ENCODE peak calls at places on chromosomes 12 and 14, in six cellular contexts. E is GM23338, C is HepG2, M is SK-N-SH, B is A549, I is HCT116. K is an unnamed sample.

GRCh38 chr12:2580821-2581220 is 213.9 kb upstream of the FKBP4 start:
- DNase-seq in E (no peak), C (no peak), M (no peak), B (no peak), I (no peak), K (no peak)

GRCh38 chr12:76586764-76587395 is 27.3 kb upstream of the OSBPL8 start:
- DNase-seq in E (peak), C (peak), M (peak), B (no peak), I (peak), K (peak)

GRCh38 chr14:24274101-24274543 is 2.7 kb upstream of the RABGGTA start:
- DNase-seq in E (peak), C (no peak), M (no peak), B (no peak), I (no peak), K (no peak)

GRCh38 chr12:15550778-15551177 is 228.5 kb downstream of the PTPRO start:
- DNase-seq in E (no peak), C (no peak), M (no peak), B (no peak), I (no peak), K (no peak)

GRCh38 chr14:104425171-104425681 is 154.3 kb upstream of the C14orf180 start:
- DNase-seq in E (no peak), C (no peak), M (peak), B (no peak), I (no peak), K (no peak)

GRCh38 chr14:105426416-105427130 is 6.9 kb downstream of the MTA1 start:
- DNase-seq in E (no peak), C (no peak), M (no peak), B (no peak), I (no peak), K (no peak)

GRCh38 chr14:19918553-19919264 is 1.7 kb upstream of the OR4K5 start:
- DNase-seq in E (no peak), C (peak), M (no peak), B (no peak), I (no peak), K (no peak)

GRCh38 chr12:68350753-68351152 is 18.6 kb upstream of the MDM1 start:
- DNase-seq in E (no peak), C (no peak), M (no peak), B (no peak), I (no peak), K (no peak)

GRCh38 chr12:131799828-131800593 is 28.2 kb upstream of the MMP17 start:
- DNase-seq in E (no peak), C (no peak), M (no peak), B (no peak), I (no peak), K (no peak)

GRCh38 chr12:1329784-1330474 is 264.5 kb downstream of the FBXL14 start:
- DNase-seq in E (no peak), C (no peak), M (no peak), B (no peak), I (no peak), K (no peak)

GRCh38 chr12:31506907-31507306 is 84.0 kb downstream of the DENND5B start:
- DNase-seq in E (peak), C (no peak), M (no peak), B (no peak), I (no peak), K (no peak)

GRCh38 chr14:53109028-53109687 is 44.0 kb downstream of the DDHD1 start:
- DNase-seq in E (no peak), C (no peak), M (no peak), B (no peak), I (no peak), K (peak)

GRCh38 chr12:31951939-31952338 is 7.3 kb upstream of the RESF1 start:
- DNase-seq in E (no peak), C (no peak), M (no peak), B (no peak), I (no peak), K (no peak)

GRCh38 chr14:56150645-56151345 is 32.6 kb downstream of the PELI2 start:
- DNase-seq in E (no peak), C (no peak), M (no peak), B (no peak), I (no peak), K (no peak)

GRCh38 chr14:95196268-95196667 is 38.9 kb upstream of the DICER1 start:
- DNase-seq in E (peak), C (peak), M (no peak), B (peak), I (peak), K (peak)

GRCh38 chr12:57127101-57127709 is 1.1 kb upstream of the LRP1 start:
- DNase-seq in E (peak), C (peak), M (peak), B (peak), I (peak), K (peak)

GRCh38 chr14:52399886-52400599 is 85.9 kb downstream of the PTGER2 start:
- DNase-seq in E (peak), C (no peak), M (no peak), B (no peak), I (peak), K (no peak)

GRCh38 chr12:132150780-132151144 is 6.5 kb downstream of the NOC4L start:
- DNase-seq in E (no peak), C (no peak), M (no peak), B (no peak), I (no peak), K (no peak)

GRCh38 chr12:116183741-116184141 is 93.8 kb downstream of the MED13L start:
- DNase-seq in E (no peak), C (no peak), M (no peak), B (no peak), I (no peak), K (no peak)

GRCh38 chr12:76866726-76867125 is 12.1 kb downstream of the CSRP2 start:
- DNase-seq in E (no peak), C (no peak), M (no peak), B (no peak), I (no peak), K (no peak)

GRCh38 chr12:132475304-132476037 is 14.5 kb upstream of the FBRSL1 start:
- DNase-seq in E (no peak), C (no peak), M (peak), B (no peak), I (no peak), K (no peak)

GRCh38 chr12:76915381-76916169 is 36.8 kb upstream of the CSRP2 start:
- DNase-seq in E (no peak), C (no peak), M (no peak), B (no peak), I (no peak), K (no peak)

DNA sequence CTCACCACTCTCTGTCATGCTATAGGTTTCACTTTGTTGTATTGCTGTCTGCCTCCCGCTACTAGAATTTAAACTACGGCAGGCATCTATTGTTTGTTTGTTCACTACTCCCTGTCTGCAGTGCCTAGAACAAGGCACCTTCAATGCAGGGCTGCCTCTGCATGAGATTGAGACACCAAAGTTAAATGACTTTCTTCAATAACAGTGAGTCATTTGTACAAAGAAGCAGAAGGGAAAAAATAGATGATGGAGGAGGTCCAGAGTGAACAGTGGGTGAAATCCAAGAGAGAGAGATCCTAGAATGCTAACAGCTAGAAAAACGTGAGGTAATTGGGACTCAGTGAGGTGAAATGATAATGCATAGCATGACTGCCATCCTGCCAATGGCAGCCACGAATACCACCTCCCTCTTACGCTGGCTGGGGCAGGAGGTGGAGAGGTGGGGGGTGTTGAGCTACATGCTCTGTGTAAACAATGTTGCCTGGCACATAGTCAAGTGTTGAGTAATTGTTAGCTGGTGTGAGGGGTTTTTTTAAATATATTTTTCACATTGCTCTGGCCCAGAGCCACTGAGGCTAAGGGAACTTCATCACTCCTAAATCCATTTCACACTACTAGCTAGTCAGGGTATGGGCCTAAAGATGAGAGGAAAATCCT is 367.6 kb downstream of the RPS29 start:
- DNase-seq in E (no peak), C (no peak), M (no peak), B (no peak), I (no peak), K (no peak)
- TF ChIP-seq REST in E (no peak), C (no peak), M (no peak), B (no peak), I (no peak), K (no peak)

GRCh38 chr14:34368115-34368970 is 93.7 kb downstream of the SPTSSA start:
- DNase-seq in E (no peak), C (peak), M (no peak), B (no peak), I (no peak), K (no peak)
- TF ChIP-seq REST in E (no peak), C (no peak), M (no peak), B (no peak), I (no peak), K (no peak)

DNA sequence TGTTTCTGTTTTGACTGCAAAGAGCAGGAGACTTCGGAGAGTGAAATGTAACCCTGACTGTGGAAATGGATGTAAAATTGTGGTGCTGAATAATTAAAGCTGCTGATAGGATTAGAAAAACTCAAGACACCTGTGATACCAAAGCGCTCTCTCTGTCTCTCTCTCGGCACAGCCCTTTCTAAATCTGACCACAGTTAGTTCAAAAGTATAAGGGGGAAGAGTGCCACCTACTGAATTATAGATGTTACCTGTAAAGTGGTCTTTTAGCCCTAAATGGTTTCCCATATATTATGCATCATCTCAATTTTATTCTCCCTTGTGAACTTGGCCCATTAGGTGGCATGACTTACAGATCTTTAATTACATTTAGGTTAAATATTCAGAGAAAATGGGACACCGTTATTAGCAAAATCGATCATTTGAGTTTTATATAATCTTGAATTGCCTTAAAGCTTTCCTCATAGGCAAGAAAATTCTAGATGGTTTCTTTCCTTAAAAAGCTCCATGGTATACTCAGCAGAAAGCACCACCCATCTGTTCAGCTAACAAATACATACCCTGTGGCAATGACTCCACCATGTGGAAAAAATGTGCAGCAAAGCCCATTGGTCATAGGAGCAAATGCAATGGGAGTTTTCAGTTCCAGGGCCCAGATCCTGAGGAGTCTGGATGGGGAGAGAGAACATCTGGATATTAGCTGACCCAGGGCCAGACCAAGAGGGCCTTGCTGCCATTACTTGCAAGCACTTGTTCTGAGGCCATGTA is 18.1 kb downstream of the RFC5 start:
- DNase-seq in E (peak), C (peak), M (peak), B (no peak), I (no peak), K (no peak)
- TF ChIP-seq REST in E (no peak), C (no peak), M (no peak), B (no peak), I (no peak), K (no peak)

GRCh38 chr14:79515158-79515557 is 696.1 kb downstream of the DIO2 start:
- DNase-seq in E (no peak), C (no peak), M (no peak), B (no peak), I (no peak), K (no peak)
- TF ChIP-seq REST in E (no peak), C (no peak), M (no peak), B (no peak), I (no peak), K (no peak)

DNA sequence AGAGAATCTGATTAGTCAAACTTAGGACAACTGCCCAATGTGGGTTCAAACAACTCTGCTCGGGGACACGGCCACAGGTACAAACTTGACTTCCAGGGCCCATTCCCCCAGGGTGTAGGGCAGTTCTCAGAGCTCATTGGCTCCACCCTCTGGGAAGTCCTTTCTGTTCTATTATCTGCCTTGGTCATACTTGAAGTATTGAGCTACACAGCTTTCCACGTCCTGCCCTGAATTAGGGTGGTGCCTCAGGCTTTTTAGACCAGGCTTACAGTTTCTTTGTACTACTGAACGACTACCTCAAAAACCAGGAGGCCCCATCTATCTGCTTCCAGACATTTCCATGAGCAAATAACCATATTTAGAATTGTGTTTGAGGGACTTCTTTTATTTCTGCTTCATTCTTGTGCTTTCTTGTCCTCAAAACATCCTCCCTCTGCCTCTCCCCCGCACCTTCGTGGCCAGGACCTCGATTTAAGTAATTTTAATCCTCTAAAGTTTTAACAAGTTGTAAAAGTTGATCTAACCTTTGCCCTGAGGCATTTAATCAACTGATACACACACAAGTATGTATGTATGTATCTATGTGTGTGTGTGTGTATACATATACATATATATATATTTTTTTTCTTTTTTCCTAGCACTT is 281.8 kb upstream of the AMIGO2 start:
- DNase-seq in E (no peak), C (no peak), M (no peak), B (no peak), I (no peak), K (peak)
- TF ChIP-seq REST in E (no peak), C (no peak), M (no peak), B (no peak), I (no peak), K (no peak)

GRCh38 chr12:75208851-75209781 is 523 bp downstream of the KCNC2 start:
- DNase-seq in E (peak), C (no peak), M (peak), B (no peak), I (no peak), K (no peak)
- TF ChIP-seq REST in E (peak), C (peak), M (peak), B (peak), I (peak), K (peak)

GRCh38 chr14:36646664-36647416 is 14.8 kb upstream of the PAX9 start:
- DNase-seq in E (peak), C (no peak), M (no peak), B (no peak), I (no peak), K (no peak)
- TF ChIP-seq REST in E (no peak), C (no peak), M (no peak), B (no peak), I (no peak), K (no peak)

GRCh38 chr14:22558221-22558913 is 30.7 kb downstream of the DAD1 start:
- DNase-seq in E (peak), C (peak), M (no peak), B (no peak), I (no peak), K (no peak)
- TF ChIP-seq REST in E (no peak), C (no peak), M (no peak), B (no peak), I (no peak), K (no peak)